ENCODE peak calls at places on chromosomes 11 and 22, in five cellular contexts. E is esophagus squamous epithelium, S is AG04450, A is HCT116, D is GM12865. F is an unnamed sample.
A peak's percentile ranks its signal among the peaks of the same experiment; 100 is the strongest.

GRCh38 chr11:95299078-95299611 is 68.1 kb upstream of the SESN3 start:
- DNase-seq in E (no peak), S (no peak), A (no peak), D (no peak), F (no peak)

GRCh38 chr22:35315855-35316745 is 16.4 kb downstream of the TOM1 start:
- DNase-seq in E (no peak), S (no peak), A (no peak), D (no peak), F (peak; percentile 18)

GRCh38 chr11:110490886-110491285 is 61.1 kb downstream of the FDX1 start:
- DNase-seq in E (no peak), S (no peak), A (no peak), D (no peak), F (no peak)

GRCh38 chr11:1471736-1472135 is 14.8 kb downstream of the MOB2 start:
- DNase-seq in E (no peak), S (no peak), A (no peak), D (no peak), F (no peak)

GRCh38 chr11:46894506-46894905 is 23.8 kb downstream of the LRP4 start:
- DNase-seq in E (no peak), S (no peak), A (no peak), D (no peak), F (no peak)

GRCh38 chr22:31540966-31541365 is 44.6 kb downstream of the SFI1 start:
- DNase-seq in E (no peak), S (no peak), A (no peak), D (no peak), F (no peak)

GRCh38 chr11:133526790-133527189 is 5.5 kb downstream of the OPCML start:
- DNase-seq in E (no peak), S (no peak), A (no peak), D (no peak), F (no peak)

GRCh38 chr11:312092-312816 is 1.6 kb upstream of the IFITM1 start:
- DNase-seq in E (no peak), S (no peak), A (no peak), D (no peak), F (no peak)

GRCh38 chr11:131038597-131038996 is 122.3 kb upstream of the SNX19 start:
- DNase-seq in E (no peak), S (no peak), A (no peak), D (peak; percentile 26), F (no peak)

GRCh38 chr22:36135306-36135705 is 25.2 kb downstream of the APOL3 start:
- DNase-seq in E (no peak), S (no peak), A (no peak), D (no peak), F (no peak)

GRCh38 chr11:2365571-2366210 is 11.4 kb upstream of the CD81 start:
- DNase-seq in E (no peak), S (no peak), A (no peak), D (no peak), F (no peak)